ENCODE peak calls at places on chromosomes 2 and 18, in eight cellular contexts. W, C, U, F, D, X, G and L are unnamed samples.
A peak's percentile ranks its signal among the peaks of the same experiment; 100 is the strongest.

GRCh38 chr2:156537147-156537546 is 101.0 kb downstream of the GPD2 start:
- DNase-seq in D (no peak), C (no peak), G (no peak), U (no peak), F (no peak), X (no peak), W (no peak), L (no peak)

GRCh38 chr2:224308267-224308911 is 93.5 kb downstream of the FAM124B start:
- DNase-seq in G (no peak), W (peak; percentile 50), D (peak; percentile 19), F (no peak), X (no peak), C (peak; percentile 13), U (no peak), L (no peak)

GRCh38 chr2:219736196-219736595 is 108.8 kb downstream of the SLC4A3 start:
- DNase-seq in D (peak; percentile 81), U (peak; percentile 44), G (no peak), X (no peak), C (no peak), F (no peak), W (peak; percentile 35), L (peak; percentile 15)

GRCh38 chr2:239929504-239929903 is 95.6 kb downstream of the NDUFA10 start:
- DNase-seq in G (peak; percentile 15), U (no peak), C (no peak), X (peak; percentile 3), W (no peak), D (no peak), F (peak; percentile 4), L (no peak)

GRCh38 chr2:19901458-19902271 is at the start of gene TTC32:
- DNase-seq in F (peak; percentile 92), U (peak; percentile 93), X (peak; percentile 95), C (peak; percentile 94), W (peak; percentile 95), D (peak; percentile 94), G (peak; percentile 97), L (peak; percentile 94)

GRCh38 chr2:212005077-212005671 is 533.4 kb downstream of the ERBB4 start:
- DNase-seq in D (peak; percentile 72), X (peak; percentile 20), C (no peak), U (peak; percentile 57), W (peak; percentile 35), G (no peak), F (no peak), L (peak; percentile 8)

GRCh38 chr2:25341031-25341727 is 546 bp downstream of the DNMT3A start:
- DNase-seq in F (peak; percentile 46), C (no peak), D (peak; percentile 62), U (no peak), G (no peak), X (peak; percentile 60), W (peak; percentile 26), L (no peak)

GRCh38 chr2:32688511-32688910 is 60.7 kb downstream of the TTC27 start:
- DNase-seq in C (peak; percentile 13), X (no peak), U (no peak), W (peak; percentile 22), G (no peak), D (no peak), F (no peak), L (no peak)

GRCh38 chr2:128381001-128381938 is 62.6 kb upstream of the HS6ST1 start:
- DNase-seq in F (peak; percentile 21), G (peak; percentile 61), U (no peak), W (no peak), D (peak; percentile 53), C (no peak), X (no peak), L (no peak)

GRCh38 chr18:66079401-66079800 is 328.6 kb downstream of the CDH7 start:
- DNase-seq in D (no peak), W (no peak), X (no peak), C (no peak), F (no peak), U (no peak), G (no peak), L (no peak)

GRCh38 chr2:183019718-183020442 is 18.4 kb downstream of the NCKAP1 start:
- DNase-seq in C (no peak), X (no peak), U (no peak), G (no peak), F (no peak), W (no peak), D (no peak), L (no peak)

GRCh38 chr2:101830555-101830954 is 133.0 kb downstream of the MAP4K4 start:
- DNase-seq in C (peak; percentile 26), G (no peak), U (no peak), W (peak; percentile 75), D (no peak), X (no peak), F (no peak), L (no peak)

GRCh38 chr2:231394201-231395141 is 1.0 kb upstream of the B3GNT7 start:
- DNase-seq in D (no peak), X (no peak), W (peak; percentile 93), F (no peak), C (peak; percentile 77), G (no peak), U (no peak), L (no peak)
- TF ChIP-seq CTCF in D (peak; percentile 10), X (no peak), W (peak; percentile 65), F (peak; percentile 9), C (peak; percentile 64), G (no peak), U (peak; percentile 20), L (peak; percentile 75)

GRCh38 chr2:88924533-88924932 is 233.1 kb downstream of the RPIA start:
- DNase-seq in G (no peak), D (no peak), X (no peak), W (no peak), U (no peak), F (no peak), C (no peak), L (no peak)

GRCh38 chr2:88913280-88913679 is 221.8 kb downstream of the RPIA start:
- DNase-seq in C (no peak), X (no peak), U (no peak), G (no peak), F (no peak), D (no peak), W (no peak), L (no peak)

DNA sequence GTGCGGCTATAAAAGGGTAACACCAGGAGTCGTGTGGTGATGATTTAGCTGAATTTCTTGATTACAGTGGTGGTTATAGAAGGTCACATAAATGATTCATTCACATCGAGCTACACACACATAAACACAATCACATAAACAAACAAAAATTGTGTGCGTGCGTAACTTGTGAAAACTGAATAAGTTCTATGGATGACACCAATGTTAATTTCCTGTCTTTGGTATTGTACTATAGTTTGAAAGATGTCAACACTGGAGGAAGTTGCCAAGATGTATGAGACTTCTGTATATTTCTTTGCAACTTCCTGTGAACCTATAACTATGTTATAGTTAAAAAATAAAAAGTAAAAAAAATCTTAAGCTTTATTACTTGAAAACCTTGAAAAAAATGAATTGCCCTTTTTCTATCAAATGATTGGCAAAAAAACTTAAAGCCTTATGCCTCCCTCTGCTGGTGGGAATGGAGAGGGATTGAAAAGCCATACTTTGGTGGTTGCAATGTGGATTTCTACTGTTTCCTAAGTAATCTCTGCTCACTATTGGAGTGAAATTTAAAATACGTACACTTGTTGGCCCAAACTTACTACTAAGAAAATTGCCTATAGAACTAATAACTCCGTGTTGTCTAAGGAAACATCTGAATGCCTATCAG is 227.7 kb downstream of the RPIA start:
- DNase-seq in F (no peak), X (no peak), C (no peak), U (no peak), G (no peak), W (peak; percentile 21), D (no peak), L (no peak)
- TF ChIP-seq CTCF in F (no peak), X (peak; percentile 47), C (no peak), U (peak; percentile 45), G (no peak), W (peak; percentile 49), D (peak; percentile 76), L (peak; percentile 63)

DNA sequence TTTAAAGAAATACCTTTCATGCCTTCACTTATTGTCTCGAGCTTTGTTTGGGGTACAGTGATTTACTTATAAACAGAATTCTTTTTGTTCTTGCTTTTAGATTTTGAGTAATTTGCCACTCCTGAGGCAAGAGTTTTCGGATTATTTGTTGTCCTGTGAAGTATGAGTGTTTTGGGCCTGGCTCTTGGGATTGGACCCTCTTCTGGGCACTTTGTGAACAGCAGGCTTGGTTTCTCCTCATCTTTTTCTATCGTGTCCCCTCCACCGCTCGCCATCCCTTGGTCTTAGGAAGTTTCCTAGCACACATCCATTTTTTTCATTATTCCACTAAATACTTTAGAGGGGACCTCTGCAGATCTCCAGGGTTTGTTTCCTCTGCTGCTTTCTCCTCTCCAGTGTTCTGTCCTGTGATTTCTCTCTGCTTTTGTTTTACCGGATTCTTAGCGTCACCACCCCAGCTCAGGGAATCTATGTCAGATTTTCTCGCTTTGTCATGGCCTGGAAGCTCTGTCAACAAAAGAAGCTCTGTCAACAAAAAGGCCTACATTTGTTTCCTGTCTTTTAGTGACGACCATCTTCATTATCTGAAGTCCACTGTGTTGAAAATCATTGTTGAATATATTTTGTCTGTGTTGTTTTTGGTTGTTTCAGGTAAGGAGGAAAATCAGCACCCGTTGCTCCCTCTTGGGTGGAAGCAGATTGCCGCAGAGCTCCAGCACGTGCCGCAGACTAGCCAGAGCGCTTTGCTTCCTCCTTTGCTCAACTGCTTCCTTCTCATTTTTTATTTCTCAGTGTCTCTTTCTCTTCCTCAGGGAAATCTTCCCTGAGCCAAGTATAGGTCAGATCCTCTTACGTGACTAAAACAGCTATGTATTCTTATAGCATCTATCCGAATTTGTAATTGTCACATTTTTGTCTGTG is 27.8 kb downstream of the ANKRD62 start:
- DNase-seq in C (no peak), G (no peak), X (no peak), U (peak; percentile 7), F (no peak), D (peak; percentile 23), W (no peak), L (no peak)
- TF ChIP-seq CTCF in C (peak; percentile 22), G (no peak), X (no peak), U (no peak), F (no peak), D (peak; percentile 39), W (peak; percentile 30), L (peak; percentile 66)

GRCh38 chr2:178449700-178450573 is 1.0 kb downstream of the PRKRA start:
- DNase-seq in F (no peak), G (no peak), X (no peak), D (no peak), C (no peak), W (peak; percentile 17), U (no peak), L (no peak)

GRCh38 chr2:178448968-178449661 is 1.9 kb downstream of the PRKRA start:
- DNase-seq in G (no peak), U (no peak), D (no peak), C (peak; percentile 12), X (no peak), F (no peak), W (peak; percentile 54), L (no peak)

GRCh38 chr2:178452870-178453269 is 1.7 kb downstream of the PJVK start:
- DNase-seq in G (no peak), D (no peak), X (no peak), C (no peak), F (no peak), W (no peak), U (no peak), L (no peak)

GRCh38 chr2:178452334-178452733 is 1.2 kb downstream of the PJVK start:
- DNase-seq in X (no peak), F (no peak), D (no peak), U (no peak), G (no peak), W (no peak), C (no peak), L (no peak)

GRCh38 chr2:178450574-178451429 is at the start of the genes PJVK and PRKRA:
- DNase-seq in X (peak; percentile 98), C (peak; percentile 97), F (peak; percentile 99), U (peak; percentile 91), D (peak; percentile 98), G (peak; percentile 99), W (peak; percentile 98), L (peak; percentile 78)
- TF ChIP-seq CTCF in X (peak; percentile 10), C (no peak), F (no peak), U (no peak), D (no peak), G (no peak), W (no peak), L (no peak)

GRCh38 chr18:12074734-12075133 is 18.9 kb upstream of the ANKRD62 start:
- DNase-seq in F (no peak), U (no peak), D (peak; percentile 18), W (no peak), C (no peak), G (no peak), X (no peak), L (no peak)
- TF ChIP-seq CTCF in F (no peak), U (no peak), D (peak; percentile 19), W (no peak), C (no peak), G (no peak), X (no peak), L (peak; percentile 43)